ENCODE peak calls at places on chromosomes 6 and 20, in four cellular contexts. D, N, U and Q are unnamed samples.

GRCh38 chr20:22577515-22578220 is 6.7 kb downstream of the FOXA2 start:
- DNase-seq in U (no peak), N (no peak), D (no peak), Q (no peak)

GRCh38 chr6:7719364-7719763 is 6.5 kb upstream of the BMP6 start:
- DNase-seq in N (no peak), U (no peak), D (no peak), Q (no peak)

GRCh38 chr20:13800728-13801134 is 15.9 kb downstream of the NDUFAF5 start:
- DNase-seq in N (peak), D (peak), U (no peak), Q (peak)

GRCh38 chr20:12762725-12763124 is 246.0 kb upstream of the SPTLC3 start:
- DNase-seq in D (no peak), U (no peak), N (no peak), Q (no peak)

GRCh38 chr20:37329481-37330165 is 16.3 kb upstream of the SRC start:
- DNase-seq in U (no peak), D (no peak), N (no peak), Q (no peak)

GRCh38 chr20:905999-906520 is 10.1 kb downstream of the ANGPT4 start:
- DNase-seq in N (no peak), U (no peak), D (no peak), Q (no peak)

GRCh38 chr6:88891135-88891845 is 72.1 kb downstream of the RNGTT start:
- DNase-seq in N (peak), D (no peak), U (no peak), Q (no peak)

GRCh38 chr6:34315780-34316179 is 67.0 kb upstream of the SMIM29 start:
- DNase-seq in D (no peak), N (no peak), U (no peak), Q (no peak)

GRCh38 chr6:85945454-85946185 is 302.9 kb upstream of the SYNCRIP start:
- DNase-seq in U (no peak), D (no peak), N (no peak), Q (no peak)

GRCh38 chr6:43776799-43777776 is 7.1 kb downstream of the VEGFA start:
- DNase-seq in D (no peak), U (no peak), N (no peak), Q (no peak)

GRCh38 chr6:79167931-79168694 is 66.4 kb downstream of the HMGN3 start:
- DNase-seq in D (peak), N (peak), U (no peak), Q (no peak)

GRCh38 chr6:40512340-40512739 is 74.8 kb downstream of the LRFN2 start:
- DNase-seq in U (no peak), D (no peak), N (no peak), Q (no peak)

GRCh38 chr6:148309301-148309700 is 33.3 kb upstream of the SASH1 start:
- DNase-seq in D (peak), U (no peak), N (no peak), Q (no peak)

GRCh38 chr20:38210741-38211140 is 45.7 kb upstream of the TGM2 start:
- DNase-seq in D (no peak), U (no peak), N (no peak), Q (no peak)

GRCh38 chr6:34246563-34247391 is 2.0 kb downstream of the SMIM29 start:
- DNase-seq in D (peak), N (peak), U (no peak), Q (peak)